ENCODE peak calls at places on chromosomes 5 and 9, in four cellular contexts. Q, K, J and A are unnamed samples.

GRCh38 chr5:1772634-1773033 is 27.0 kb downstream of the MRPL36 start:
- DNase-seq in Q (no peak), K (peak; percentile 38), J (peak; percentile 68), A (no peak)

GRCh38 chr9:113602126-113603119 is 138.9 kb downstream of the RGS3 start:
- DNase-seq in Q (peak; percentile 78), K (peak; percentile 53), J (peak; percentile 82), A (no peak)

GRCh38 chr5:176530983-176531901 is 6.0 kb downstream of the RNF44 start:
- DNase-seq in Q (peak; percentile 41), K (no peak), J (no peak), A (no peak)

GRCh38 chr9:107890921-107891465 is 401.4 kb upstream of the KLF4 start:
- DNase-seq in Q (no peak), K (no peak), J (no peak), A (peak; percentile 74)

GRCh38 chr9:124122813-124123462 is 111.4 kb downstream of the LHX2 start:
- DNase-seq in Q (no peak), K (no peak), J (peak; percentile 46), A (no peak)

GRCh38 chr5:112119527-112119926 is 299.6 kb downstream of the EPB41L4A start:
- DNase-seq in Q (no peak), K (no peak), J (no peak), A (no peak)

GRCh38 chr9:37645903-37646506 is 4.7 kb upstream of the FRMPD1 start:
- DNase-seq in Q (no peak), K (no peak), J (no peak), A (no peak)

GRCh38 chr9:136080716-136081112 is 14.4 kb downstream of the NACC2 start:
- DNase-seq in Q (peak; percentile 35), K (no peak), J (no peak), A (no peak)

GRCh38 chr5:138111937-138112336 is 27.3 kb downstream of the NME5 start:
- DNase-seq in Q (no peak), K (no peak), J (no peak), A (no peak)

GRCh38 chr5:14204785-14205321 is 61.7 kb downstream of the TRIO start:
- DNase-seq in Q (peak; percentile 78), K (no peak), J (peak; percentile 94), A (peak; percentile 80)

GRCh38 chr5:33257807-33258491 is 182.8 kb upstream of the TARS1 start:
- DNase-seq in Q (no peak), K (peak; percentile 3), J (peak; percentile 81), A (peak; percentile 26)

GRCh38 chr5:135433626-135434426 is 13.3 kb downstream of the DCANP1 start:
- DNase-seq in Q (no peak), K (no peak), J (peak; percentile 38), A (no peak)

GRCh38 chr5:73201547-73202513 is 28.8 kb downstream of the TMEM174 start:
- DNase-seq in Q (peak; percentile 86), K (peak; percentile 78), J (peak; percentile 71), A (no peak)

GRCh38 chr5:158264264-158264663 is 405.3 kb upstream of the CLINT1 start:
- DNase-seq in Q (no peak), K (no peak), J (no peak), A (no peak)

GRCh38 chr5:141850183-141850768 is 27.9 kb downstream of the PCDH1 start:
- DNase-seq in Q (no peak), K (no peak), J (peak; percentile 26), A (no peak)

GRCh38 chr5:169223595-169223953 is 77.4 kb downstream of the SLIT3 start:
- DNase-seq in Q (no peak), K (no peak), J (peak; percentile 26), A (no peak)

GRCh38 chr5:128551476-128551875 is 13.4 kb upstream of the FBN2 start:
- DNase-seq in Q (no peak), K (no peak), J (no peak), A (no peak)

GRCh38 chr9:16337322-16338029 is 533.0 kb downstream of the BNC2 start:
- DNase-seq in Q (no peak), K (peak; percentile 66), J (peak; percentile 86), A (peak; percentile 99)

GRCh38 chr9:113343732-113344231 is 3.7 kb upstream of the WDR31 start:
- DNase-seq in Q (peak; percentile 58), K (no peak), J (peak; percentile 65), A (no peak)

GRCh38 chr9:124465736-124466135 is 15.5 kb downstream of the ADGRD2 start:
- DNase-seq in Q (no peak), K (no peak), J (no peak), A (no peak)

GRCh38 chr5:1054018-1054798 is 45.6 kb downstream of the NKD2 start:
- DNase-seq in Q (no peak), K (no peak), J (no peak), A (no peak)

GRCh38 chr5:93006915-93007314 is 574.1 kb downstream of the NR2F1-AS1 start:
- DNase-seq in Q (no peak), K (no peak), J (no peak), A (no peak)

GRCh38 chr9:70587143-70587710 is 172.8 kb upstream of the KLF9 start:
- DNase-seq in Q (no peak), K (no peak), J (peak; percentile 86), A (no peak)

GRCh38 chr5:55914141-55914413 is 62.9 kb downstream of the IL31RA start:
- DNase-seq in Q (no peak), K (no peak), J (no peak), A (peak; percentile 55)

GRCh38 chr5:55908804-55909203 is 57.6 kb downstream of the IL31RA start:
- DNase-seq in Q (no peak), K (no peak), J (peak; percentile 11), A (no peak)

GRCh38 chr5:55914971-55915370 is 63.8 kb downstream of the IL31RA start:
- DNase-seq in Q (no peak), K (no peak), J (no peak), A (no peak)

GRCh38 chr5:55913396-55914140 is 62.4 kb downstream of the IL31RA start:
- DNase-seq in Q (no peak), K (no peak), J (no peak), A (peak; percentile 54)

GRCh38 chr5:55911784-55912653 is 60.9 kb downstream of the IL31RA start:
- DNase-seq in Q (no peak), K (no peak), J (peak; percentile 56), A (no peak)
- TF ChIP-seq CTCF in Q (no peak), K (no peak), J (no peak), A (no peak)

GRCh38 chr9:83959061-83959460 is 21.0 kb downstream of the HNRNPK start:
- DNase-seq in Q (no peak), K (no peak), J (peak; percentile 72), A (peak; percentile 81)
- H3K4me3 ChIP-seq in Q (no peak overlapping the region), K (no peak overlapping the region), J (no peak overlapping the region), A (no peak overlapping the region)

GRCh38 chr5:140633081-140633471 is at the start of gene CD14:
- DNase-seq in Q (peak; percentile 74), K (no peak), J (peak; percentile 40), A (no peak)
- TF ChIP-seq CTCF in Q (peak; percentile 14), K (no peak), J (peak; percentile 1), A (peak; percentile 24)

GRCh38 chr9:3526903-3527652 is 1.3 kb upstream of the RFX3 start:
- DNase-seq in Q (no peak), K (peak; percentile 33), J (peak; percentile 17), A (no peak)

GRCh38 chr9:3525836-3526165 is at the start of gene RFX3:
- DNase-seq in Q (peak; percentile 93), K (peak; percentile 84), J (peak; percentile 97), A (peak; percentile 78)

GRCh38 chr9:3527653-3527960 is 1.8 kb upstream of the RFX3 start:
- DNase-seq in Q (no peak), K (no peak), J (no peak), A (no peak)

GRCh38 chr9:3525088-3525835 is 539 bp downstream of the RFX3 start:
- DNase-seq in Q (peak; percentile 63), K (no peak), J (peak; percentile 7), A (no peak)

DNA sequence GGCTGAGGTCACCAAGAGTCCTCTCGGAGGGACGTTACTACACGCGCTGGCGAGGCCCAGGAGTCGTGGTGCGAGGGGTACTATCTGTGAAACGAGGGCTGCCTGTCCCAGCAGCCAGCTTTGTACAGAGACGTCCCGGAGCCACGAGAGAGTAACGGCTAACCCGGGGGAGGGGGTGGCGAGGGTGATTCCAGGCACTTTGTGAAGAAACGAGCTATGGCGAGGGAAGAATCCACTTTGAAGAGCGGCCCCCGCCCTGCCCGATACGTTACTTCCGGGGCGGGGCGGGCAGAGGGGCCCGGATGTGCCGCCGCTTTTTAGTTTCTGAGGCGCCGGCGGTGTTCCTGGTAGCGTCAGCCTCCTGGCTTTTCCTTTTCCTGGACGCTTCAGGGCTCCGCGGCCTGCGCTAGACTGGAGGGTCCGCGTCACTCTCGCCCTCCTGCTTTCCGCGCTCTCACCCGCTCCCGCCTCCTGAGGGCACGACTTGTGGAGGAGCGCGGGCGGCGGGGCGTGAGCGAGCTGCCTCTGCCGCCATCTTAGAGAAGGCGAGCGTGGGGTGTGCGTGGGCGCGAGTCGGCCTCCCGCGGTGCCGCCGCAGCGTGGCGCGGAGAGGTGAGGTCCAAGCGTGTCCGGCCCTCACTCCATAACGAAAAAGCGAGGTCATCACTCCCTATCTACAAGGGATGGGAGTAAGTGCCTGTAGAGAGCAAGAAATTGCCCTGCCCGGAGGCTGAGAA is 533 bp upstream of the RFX3 start:
- DNase-seq in Q (peak; percentile 92), K (peak; percentile 59), J (peak; percentile 85), A (no peak)
- H3K4me3 ChIP-seq in Q (peak overlapping the region; percentile 76), K (peak overlapping the region; percentile 90), J (peak overlapping the region; percentile 88), A (peak overlapping the region; percentile 73)

GRCh38 chr9:35096035-35096849 is at the start of gene PIGO:
- DNase-seq in Q (peak; percentile 95), K (peak; percentile 81), J (peak; percentile 83), A (no peak)
- TF ChIP-seq CTCF in Q (peak; percentile 82), K (peak; percentile 59), J (peak; percentile 81), A (peak; percentile 72)

DNA sequence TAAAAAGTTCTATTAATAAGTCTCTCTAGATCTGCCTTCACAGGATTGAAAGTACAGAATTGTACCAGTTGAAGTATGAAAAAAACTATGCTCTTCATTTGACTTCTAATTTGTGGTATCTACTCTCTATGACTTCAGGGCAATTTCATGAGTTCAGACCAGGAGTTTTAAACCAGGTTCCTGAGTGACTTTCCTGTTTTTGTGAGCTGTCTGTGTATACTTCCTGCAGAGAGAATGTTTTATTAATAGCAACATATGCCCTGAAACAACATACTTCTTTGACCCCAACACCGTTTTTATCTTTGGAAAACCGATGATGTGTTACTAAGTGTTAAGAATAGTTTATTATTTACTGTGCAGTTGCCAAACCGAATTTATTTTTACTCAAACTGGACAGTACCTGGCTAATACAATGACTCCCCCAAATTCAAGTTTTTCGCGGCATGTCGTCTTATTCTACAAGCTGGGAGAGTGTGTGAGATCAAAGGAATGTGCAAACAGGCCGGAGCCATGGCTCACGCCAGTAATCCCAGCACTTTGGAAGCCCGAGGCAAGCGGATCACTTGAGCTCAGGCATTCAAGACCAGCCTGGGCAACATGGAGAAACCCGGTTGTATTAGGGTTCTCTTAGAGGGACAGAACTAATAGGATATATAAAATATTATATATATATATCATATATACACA is 58.7 kb upstream of the ERBIN start:
- DNase-seq in Q (no peak), K (no peak), J (no peak), A (no peak)
- H3K4me3 ChIP-seq in Q (no peak overlapping the region), K (no peak overlapping the region), J (no peak overlapping the region), A (no peak overlapping the region)